ENCODE peak calls at places on chromosome 5, in seven cellular contexts. X, U, C, D, Y, N and I are unnamed samples.

GRCh38 chr5:59208468-59208867 is 625.6 kb downstream of the RAB3C start:
- DNase-seq in X (no peak), U (no peak), C (no peak), D (no peak), Y (no peak), N (no peak), I (no peak)

GRCh38 chr5:123708074-123708806 is 196.3 kb downstream of the CSNK1G3 start:
- DNase-seq in X (no peak), U (peak), C (peak), D (no peak), Y (no peak), N (no peak), I (no peak)

GRCh38 chr5:31193026-31193425 is 460 bp upstream of the CDH6 start:
- DNase-seq in X (no peak), U (no peak), C (no peak), D (no peak), Y (no peak), N (no peak), I (no peak)

GRCh38 chr5:167128581-167128980 is 1162.9 kb upstream of the WWC1 start:
- DNase-seq in X (no peak), U (no peak), C (no peak), D (no peak), Y (no peak), N (no peak), I (no peak)

GRCh38 chr5:10555134-10555733 is 8.6 kb upstream of the ANKRD33B start:
- DNase-seq in X (no peak), U (peak), C (peak), D (no peak), Y (no peak), N (no peak), I (peak)

GRCh38 chr5:157269165-157269671 is 3.3 kb downstream of the CYFIP2 start:
- DNase-seq in X (peak), U (no peak), C (no peak), D (no peak), Y (no peak), N (no peak), I (peak)

GRCh38 chr5:96408276-96408777 is 24.7 kb downstream of the PCSK1 start:
- DNase-seq in X (no peak), U (peak), C (peak), D (no peak), Y (no peak), N (no peak), I (peak)

GRCh38 chr5:103234239-103234975 is 24.2 kb upstream of the MACIR start:
- DNase-seq in X (no peak), U (peak), C (peak), D (no peak), Y (no peak), N (no peak), I (no peak)

GRCh38 chr5:355379-355935 is 33.9 kb downstream of the AHRR start:
- DNase-seq in X (no peak), U (no peak), C (no peak), D (no peak), Y (peak), N (no peak), I (no peak)

GRCh38 chr5:125134216-125135081 is 388.0 kb upstream of the ZNF608 start:
- DNase-seq in X (no peak), U (peak), C (peak), D (no peak), Y (no peak), N (peak), I (peak)

GRCh38 chr5:175321927-175322532 is 122.0 kb downstream of the DRD1 start:
- DNase-seq in X (peak), U (peak), C (no peak), D (no peak), Y (no peak), N (peak), I (peak)

GRCh38 chr5:170633235-170634041 is 129.6 kb downstream of the KCNIP1 start:
- DNase-seq in X (peak), U (peak), C (peak), D (peak), Y (peak), N (peak), I (peak)

GRCh38 chr5:10059611-10060379 is 189.9 kb downstream of the ATPSCKMT start:
- DNase-seq in X (no peak), U (no peak), C (no peak), D (no peak), Y (no peak), N (no peak), I (no peak)

GRCh38 chr5:1110930-1111726 is 735 bp downstream of the SLC12A7 start:
- DNase-seq in X (no peak), U (no peak), C (no peak), D (peak), Y (no peak), N (no peak), I (peak)

GRCh38 chr5:7650755-7651154 is 200.2 kb downstream of the CFAP90 start:
- DNase-seq in X (no peak), U (no peak), C (no peak), D (no peak), Y (no peak), N (no peak), I (no peak)

GRCh38 chr5:117463836-117464235 is 889.2 kb upstream of the SEMA6A start:
- DNase-seq in X (no peak), U (no peak), C (no peak), D (no peak), Y (no peak), N (no peak), I (no peak)

GRCh38 chr5:142529626-142530278 is 156.1 kb downstream of the FGF1 start:
- DNase-seq in X (no peak), U (peak), C (peak), D (no peak), Y (no peak), N (peak), I (peak)

GRCh38 chr5:159975462-159976019 is 33.4 kb upstream of the TTC1 start:
- DNase-seq in X (no peak), U (peak), C (peak), D (no peak), Y (no peak), N (peak), I (peak)

GRCh38 chr5:141488591-141489478 is at the start of gene PCDHGC5:
- DNase-seq in X (no peak), U (peak), C (peak), D (no peak), Y (peak), N (no peak), I (no peak)

GRCh38 chr5:136910625-136911024 is 545.3 kb upstream of the TRPC7 start:
- DNase-seq in X (no peak), U (no peak), C (no peak), D (no peak), Y (no peak), N (no peak), I (no peak)

GRCh38 chr5:23411200-23411599 is 96.2 kb upstream of the PRDM9 start:
- DNase-seq in X (no peak), U (no peak), C (no peak), D (no peak), Y (no peak), N (no peak), I (peak)